ENCODE peak calls at places on chromosomes 1 and 21, in ten cellular contexts. S is stimulated activated CD4-positive, alpha-beta T cell treated with anti-CD3 and anti-CD28 coated beads, Interleukin-2, amount 100 ng/mL, for 4 hours; O is SJSA1; R is hypothalamus; U is adipocyte; Z is naive thymus-derived CD4-positive, alpha-beta T cell; H is HT-29; L is skeletal muscle cell; B is iPS-NIHi11; E is astrocyte. K is an unnamed sample.

GRCh38 chr1:76668046-76668445 is 199.2 kb upstream of the ST6GALNAC5 start:
- DNase-seq in E (peak; percentile 1), O (no peak), L (no peak), R (no peak), Z (no peak), S (no peak), H (no peak), B (no peak), U (no peak), K (no peak)

GRCh38 chr1:16631248-16632043 is 18.1 kb upstream of the NBPF1 start:
- DNase-seq in R (no peak), B (no peak), E (no peak), S (no peak), Z (no peak), O (no peak), L (no peak), U (no peak), H (no peak), K (no peak)

GRCh38 chr1:160094806-160095205 is 3.6 kb downstream of the IGSF8 start:
- DNase-seq in O (no peak), E (no peak), R (no peak), L (no peak), B (no peak), H (no peak), U (no peak), S (no peak), Z (no peak), K (no peak)

GRCh38 chr1:10490271-10490970 is 15.7 kb downstream of the PEX14 start:
- DNase-seq in O (no peak), E (no peak), U (no peak), Z (no peak), H (no peak), L (no peak), B (no peak), S (no peak), R (no peak), K (no peak)

GRCh38 chr1:234936631-234937389 is 191.8 kb downstream of the TOMM20 start:
- DNase-seq in Z (no peak), L (no peak), R (no peak), E (no peak), U (no peak), O (no peak), S (no peak), B (no peak), H (no peak), K (no peak)

GRCh38 chr1:63326106-63326472 is 3.7 kb downstream of the FOXD3 start:
- DNase-seq in R (no peak), H (no peak), E (no peak), O (no peak), Z (no peak), U (no peak), S (no peak), L (no peak), B (no peak), K (no peak)

GRCh38 chr1:16006010-16006409 is 2.0 kb downstream of the SRARP start:
- DNase-seq in O (no peak), R (no peak), L (no peak), E (no peak), Z (no peak), H (no peak), S (no peak), B (no peak), U (no peak), K (no peak)

GRCh38 chr1:94514095-94514727 is 27.3 kb downstream of the F3 start:
- DNase-seq in L (no peak), Z (no peak), O (peak; percentile 33), H (peak; percentile 48), U (peak; percentile 64), S (no peak), B (peak; percentile 38), E (no peak), R (no peak), K (no peak)

GRCh38 chr1:26701995-26702679 is 6.3 kb downstream of the ARID1A start:
- DNase-seq in S (no peak), E (no peak), Z (no peak), O (no peak), L (no peak), H (no peak), B (no peak), U (no peak), R (no peak), K (no peak)

GRCh38 chr1:52263153-52263910 is 102.7 kb downstream of the CC2D1B start:
- DNase-seq in B (no peak), S (no peak), R (no peak), E (no peak), Z (no peak), L (no peak), O (no peak), U (no peak), H (no peak), K (no peak)

GRCh38 chr1:201608635-201609395 is 69.9 kb downstream of the NAV1 start:
- DNase-seq in U (no peak), B (no peak), S (no peak), H (no peak), Z (no peak), L (no peak), E (peak; percentile 46), R (no peak), O (no peak), K (no peak)

GRCh38 chr1:185050823-185051451 is 5.6 kb downstream of the RNF2 start:
- DNase-seq in B (no peak), U (no peak), L (no peak), O (no peak), H (peak; percentile 22), E (no peak), R (no peak), S (no peak), Z (no peak), K (no peak)

GRCh38 chr1:26190373-26190987 is at the start of gene CATSPER4:
- DNase-seq in E (no peak), Z (no peak), S (no peak), B (peak; percentile 96), U (no peak), L (no peak), H (peak; percentile 61), O (peak; percentile 55), R (no peak), K (no peak)

GRCh38 chr1:180253585-180254495 is 23.8 kb downstream of the LHX4 start:
- DNase-seq in B (no peak), H (no peak), O (no peak), S (no peak), Z (no peak), L (no peak), R (no peak), E (no peak), U (no peak), K (no peak)

GRCh38 chr21:40672602-40673001 is 174.4 kb downstream of the DSCAM start:
- DNase-seq in Z (no peak), E (no peak), S (no peak), B (no peak), L (no peak), R (no peak), U (no peak), H (no peak), O (no peak), K (no peak)

GRCh38 chr1:46804027-46804889 is 5.4 kb downstream of the CYP4B1 start:
- DNase-seq in B (no peak), O (no peak), Z (no peak), L (no peak), U (no peak), H (no peak), E (no peak), S (no peak), R (no peak), K (no peak)

GRCh38 chr1:4430406-4431404 is 223.7 kb upstream of the AJAP1 start:
- DNase-seq in O (no peak), Z (no peak), B (no peak), L (no peak), S (no peak), R (no peak), H (no peak), U (no peak), E (no peak), K (no peak)

GRCh38 chr21:38910390-38911008 is 104.8 kb downstream of the ETS2 start:
- DNase-seq in O (peak; percentile 21), R (no peak), U (no peak), S (no peak), B (no peak), E (no peak), Z (no peak), L (no peak), H (peak; percentile 54), K (no peak)

GRCh38 chr1:205239078-205239477 is 11.3 kb downstream of the TMCC2 start:
- DNase-seq in Z (no peak), O (no peak), R (no peak), L (no peak), E (no peak), S (no peak), U (no peak), H (no peak), B (no peak), K (peak; percentile 36)

GRCh38 chr1:178531897-178532296 is 19.0 kb downstream of the TEX35 start:
- DNase-seq in Z (no peak), U (no peak), O (no peak), E (no peak), L (no peak), S (no peak), H (no peak), R (no peak), B (no peak), K (no peak)

GRCh38 chr1:246091477-246091876 is 415.6 kb downstream of the SMYD3 start:
- DNase-seq in E (peak; percentile 45), L (no peak), Z (no peak), U (peak; percentile 4), R (no peak), O (no peak), H (no peak), B (no peak), S (no peak), K (no peak)

GRCh38 chr1:56948403-56949023 is 17.3 kb downstream of the C8B start:
- DNase-seq in B (no peak), O (no peak), S (no peak), H (no peak), R (no peak), U (peak; percentile 25), Z (no peak), E (peak; percentile 38), L (no peak), K (no peak)

GRCh38 chr1:215146252-215146975 is 63.9 kb downstream of the KCNK2 start:
- DNase-seq in R (no peak), B (peak; percentile 8), H (peak; percentile 52), Z (peak; percentile 4), E (peak; percentile 20), U (peak; percentile 66), L (no peak), O (no peak), S (no peak), K (no peak)

GRCh38 chr1:9473032-9473792 is 66.1 kb upstream of the SLC25A33 start:
- DNase-seq in Z (no peak), R (no peak), U (peak; percentile 95), S (no peak), B (peak; percentile 81), H (no peak), L (peak; percentile 81), E (peak; percentile 93), O (peak; percentile 63), K (peak; percentile 32)

GRCh38 chr21:28138272-28138671 is 854.4 kb downstream of the LTN1 start:
- DNase-seq in Z (no peak), S (no peak), E (peak; percentile 3), L (no peak), U (no peak), H (no peak), B (no peak), O (no peak), R (no peak), K (no peak)

GRCh38 chr1:31575373-31576140 is 758 bp upstream of the TINAGL1 start:
- DNase-seq in U (no peak), H (peak; percentile 97), E (no peak), O (peak; percentile 35), R (no peak), B (no peak), Z (no peak), S (no peak), L (no peak), K (no peak)

GRCh38 chr1:92662048-92662447 is 122.9 kb downstream of the EVI5 start:
- DNase-seq in B (no peak), Z (no peak), O (no peak), U (no peak), R (no peak), H (no peak), L (no peak), E (no peak), S (no peak), K (no peak)

GRCh38 chr1:149915429-149916192 is 2.0 kb downstream of the SV2A start:
- DNase-seq in O (no peak), E (no peak), S (no peak), L (no peak), R (no peak), H (no peak), B (no peak), U (no peak), Z (no peak), K (no peak)